ENCODE peak calls at places on chromosomes 12 and 14, in seven cellular contexts. X is heart right ventricle; B is RWPE2; Q is H1; Y is CD8-positive, alpha-beta T cell; N is suprapubic skin; J is tibial nerve. R is an unnamed sample.
A peak's percentile ranks its signal among the peaks of the same experiment; 100 is the strongest.

GRCh38 chr12:75661927-75662326 is 150.5 kb upstream of the KRR1 start:
- DNase-seq in X (no peak), J (no peak), B (no peak), N (no peak), Q (no peak), Y (no peak), R (no peak)

GRCh38 chr12:52441320-52441911 is 7.2 kb upstream of the KRT75 start:
- DNase-seq in B (peak; percentile 78), J (no peak), Y (no peak), Q (no peak), X (no peak), N (no peak), R (no peak)

GRCh38 chr12:70733385-70733784 is 96.2 kb upstream of the PTPRB start:
- DNase-seq in Q (no peak), X (no peak), B (no peak), J (peak; percentile 44), N (no peak), Y (no peak), R (peak; percentile 48)

GRCh38 chr12:8822298-8822697 is at the start of gene A2ML1:
- DNase-seq in Q (no peak), N (no peak), J (no peak), Y (no peak), B (no peak), X (no peak), R (no peak)

GRCh38 chr12:111105294-111105693 is 184.9 kb upstream of the MYL2 start:
- DNase-seq in J (no peak), B (no peak), Q (no peak), X (no peak), N (no peak), Y (no peak), R (no peak)

GRCh38 chr14:70662816-70663215 is 21.1 kb downstream of the TTC9 start:
- DNase-seq in Q (no peak), X (no peak), N (no peak), Y (no peak), J (no peak), B (no peak), R (no peak)

GRCh38 chr14:70525691-70526090 is 9.1 kb downstream of the ADAM20 start:
- DNase-seq in N (no peak), B (no peak), Q (no peak), Y (no peak), X (no peak), J (no peak), R (no peak)

GRCh38 chr12:2613674-2614073 is 181.1 kb upstream of the FKBP4 start:
- DNase-seq in B (no peak), N (no peak), X (no peak), Q (no peak), J (peak; percentile 32), Y (no peak), R (peak; percentile 83)

GRCh38 chr12:102484017-102484731 is 3.8 kb upstream of the IGF1 start:
- DNase-seq in Q (peak; percentile 68), N (peak; percentile 76), B (no peak), X (peak; percentile 21), Y (peak; percentile 21), J (peak; percentile 63), R (peak; percentile 66)

GRCh38 chr14:66739826-66740225 is 231.9 kb downstream of the GPHN start:
- DNase-seq in J (no peak), Y (no peak), N (no peak), Q (no peak), X (no peak), B (no peak), R (no peak)

GRCh38 chr12:100151769-100152168 is 9.1 kb upstream of the BLTP3B start:
- DNase-seq in Q (no peak), Y (no peak), B (no peak), J (no peak), N (no peak), X (no peak), R (no peak)

GRCh38 chr12:123050331-123050809 is 69.9 kb downstream of the ARL6IP4 start:
- DNase-seq in J (no peak), Y (no peak), N (no peak), Q (no peak), X (no peak), B (no peak), R (peak; percentile 11)

GRCh38 chr14:55540847-55541773 is 38.9 kb upstream of the KTN1 start:
- DNase-seq in Y (no peak), B (no peak), X (no peak), N (no peak), J (no peak), Q (no peak), R (no peak)

GRCh38 chr14:93084402-93084801 is 31.3 kb downstream of the ITPK1 start:
- DNase-seq in B (no peak), J (no peak), X (no peak), Y (no peak), Q (no peak), N (no peak), R (no peak)

GRCh38 chr12:39575498-39575875 is 44.1 kb downstream of the ABCD2 start:
- DNase-seq in J (no peak), Y (no peak), B (no peak), X (no peak), Q (no peak), N (no peak), R (no peak)

GRCh38 chr12:2267624-2268477 is 215.1 kb downstream of the CACNA1C start:
- DNase-seq in B (peak; percentile 29), Y (no peak), J (peak; percentile 52), Q (no peak), X (no peak), N (peak; percentile 83), R (peak; percentile 88)

GRCh38 chr12:124776126-124776513 is 87.5 kb downstream of the SCARB1 start:
- DNase-seq in Q (no peak), Y (no peak), J (no peak), X (no peak), B (no peak), N (no peak), R (peak; percentile 79)

GRCh38 chr12:69027411-69027811 is 94.4 kb upstream of the CPM start:
- DNase-seq in B (no peak), Q (no peak), Y (no peak), J (no peak), N (no peak), X (no peak), R (peak; percentile 46)

GRCh38 chr12:64968989-64969819 is 144.8 kb downstream of the TBC1D30 start:
- DNase-seq in N (no peak), J (no peak), Q (no peak), X (no peak), B (no peak), Y (no peak), R (peak; percentile 82)

GRCh38 chr12:123453165-123453564 is 4.8 kb upstream of the SNRNP35 start:
- DNase-seq in J (no peak), Q (no peak), B (no peak), N (no peak), X (no peak), Y (no peak), R (no peak)

GRCh38 chr14:35754671-35755070 is 54.4 kb downstream of the RALGAPA1 start:
- DNase-seq in N (no peak), J (no peak), Q (no peak), Y (no peak), X (no peak), B (no peak), R (no peak)

GRCh38 chr14:35747379-35747778 is 61.7 kb downstream of the RALGAPA1 start:
- DNase-seq in Y (no peak), N (no peak), B (no peak), X (no peak), Q (no peak), J (no peak), R (no peak)

GRCh38 chr14:35752380-35752779 is 56.7 kb downstream of the RALGAPA1 start:
- DNase-seq in X (no peak), B (no peak), Y (no peak), J (no peak), N (no peak), Q (no peak), R (no peak)

GRCh38 chr14:35750202-35750904 is 58.7 kb downstream of the RALGAPA1 start:
- DNase-seq in N (no peak), X (no peak), Q (no peak), J (no peak), B (no peak), Y (no peak), R (no peak)
- H3K27ac ChIP-seq in N (no peak overlapping the region), X (no peak overlapping the region), Q (no peak overlapping the region), J (no peak overlapping the region), B (no peak overlapping the region), Y (no peak overlapping the region), R (no peak overlapping the region)

GRCh38 chr12:54173906-54174471 is 14.8 kb downstream of the SMUG1 start:
- DNase-seq in Q (no peak), J (no peak), B (no peak), Y (no peak), X (no peak), N (no peak), R (no peak)
- H3K4me3 ChIP-seq in Q (peak overlapping the region; percentile 58), J (no peak overlapping the region), B (no peak overlapping the region), Y (no peak overlapping the region), X (peak overlapping the region; percentile 45), N (no peak overlapping the region), R (no peak overlapping the region)

GRCh38 chr14:22774011-22774706 is 7.7 kb downstream of the OXA1L start:
- DNase-seq in X (no peak), Q (no peak), N (no peak), Y (no peak), J (no peak), B (no peak), R (no peak)
- H3K27ac ChIP-seq in X (no peak overlapping the region), Q (no peak overlapping the region), N (no peak overlapping the region), Y (no peak overlapping the region), J (no peak overlapping the region), B (no peak overlapping the region), R (no peak overlapping the region)

DNA sequence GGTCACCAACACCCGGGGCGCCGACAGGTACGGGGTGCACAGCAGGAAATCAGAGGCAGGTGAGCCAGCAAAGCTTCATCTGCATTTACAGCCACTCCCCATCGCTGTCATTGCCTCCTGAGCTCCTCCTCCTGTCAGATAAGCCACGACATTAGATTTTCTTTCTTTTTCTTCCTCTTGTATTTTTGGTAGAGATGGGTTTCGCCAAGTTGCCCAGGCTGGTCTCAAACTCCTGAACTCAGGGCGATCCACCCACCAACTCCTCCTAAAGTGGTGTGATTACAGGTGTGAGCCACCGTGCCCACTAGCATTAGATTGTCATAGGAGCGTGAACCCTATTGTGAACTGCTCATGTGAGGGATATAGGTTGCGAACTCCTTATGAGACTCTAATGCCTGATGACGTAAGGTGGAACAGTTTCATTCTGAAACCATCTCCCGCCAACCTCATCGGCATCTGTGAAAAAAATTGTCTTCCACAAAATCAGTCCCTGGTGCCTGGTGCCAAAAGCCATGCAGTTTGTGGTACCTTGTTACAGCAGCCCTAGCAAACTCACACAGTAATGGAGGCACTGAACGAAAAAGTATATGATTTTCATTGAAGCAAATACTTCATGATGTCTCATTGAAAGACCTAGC is 1.5 kb downstream of the STYK1 start:
- DNase-seq in X (no peak), J (no peak), Q (no peak), Y (peak; percentile 9), B (no peak), N (no peak), R (no peak)
- H3K4me3 ChIP-seq in X (no peak overlapping the region), J (no peak overlapping the region), Q (no peak overlapping the region), Y (peak overlapping the region; percentile 24), B (no peak overlapping the region), N (no peak overlapping the region), R (no peak overlapping the region)

R was measured in SJSA1.